ENCODE peak calls at places on chromosomes 5 and 9, in ten cellular contexts. M, Z, I, Q, H, X, A, W, P and N are unnamed samples.

GRCh38 chr5:11588803-11589202 is 315.4 kb downstream of the CTNND2 start:
- DNase-seq in W (no peak), M (no peak), A (no peak), I (no peak), Q (no peak), P (no peak), H (no peak), Z (no peak), X (no peak), N (no peak)

GRCh38 chr9:12813960-12814876 is 39.4 kb downstream of the LURAP1L start:
- DNase-seq in Z (peak; percentile 99), A (peak; percentile 88), W (no peak), X (peak; percentile 50), M (peak; percentile 100), H (no peak), I (no peak), P (no peak), Q (peak; percentile 98), N (no peak)

GRCh38 chr9:128420060-128420650 is 502 bp upstream of the CERCAM start:
- DNase-seq in M (peak; percentile 53), W (peak; percentile 70), I (peak; percentile 75), P (peak; percentile 68), H (peak; percentile 41), Q (peak; percentile 66), Z (peak; percentile 67), A (peak; percentile 36), X (peak; percentile 46), N (peak; percentile 23)

GRCh38 chr9:88826651-88827245 is 164.5 kb upstream of the S1PR3 start:
- DNase-seq in M (peak; percentile 87), X (no peak), H (no peak), Q (no peak), W (no peak), Z (no peak), A (no peak), P (no peak), I (no peak), N (no peak)

GRCh38 chr5:32421075-32421474 is 23.5 kb downstream of the ZFR start:
- DNase-seq in P (no peak), H (no peak), W (no peak), M (no peak), X (no peak), Z (no peak), Q (no peak), A (no peak), I (no peak), N (no peak)

GRCh38 chr5:76393035-76393680 is 9.9 kb upstream of the IQGAP2 start:
- DNase-seq in I (no peak), H (no peak), W (no peak), Z (no peak), M (no peak), Q (no peak), X (no peak), P (peak; percentile 28), A (no peak), N (no peak)

GRCh38 chr5:142894749-142895148 is 124.6 kb downstream of the ARHGAP26 start:
- DNase-seq in I (no peak), P (no peak), X (no peak), M (peak; percentile 77), Q (peak; percentile 64), H (no peak), A (peak; percentile 30), Z (peak; percentile 48), W (no peak), N (no peak)

GRCh38 chr9:130936285-130937117 is 2.5 kb downstream of the FIBCD1 start:
- DNase-seq in Q (peak; percentile 87), I (no peak), X (no peak), M (peak; percentile 56), H (no peak), P (no peak), Z (peak; percentile 53), A (no peak), W (no peak), N (no peak)

GRCh38 chr9:136726631-136727191 is 14.3 kb downstream of the DIPK1B start:
- DNase-seq in X (no peak), A (no peak), P (peak; percentile 47), Z (peak; percentile 59), I (peak; percentile 35), H (peak; percentile 38), Q (no peak), W (no peak), M (peak; percentile 27), N (no peak)

GRCh38 chr5:97422678-97423077 is 239.6 kb upstream of the RIOK2 start:
- DNase-seq in Z (no peak), I (no peak), P (no peak), A (no peak), Q (peak; percentile 21), H (no peak), W (no peak), X (no peak), M (no peak), N (no peak)

GRCh38 chr9:114588671-114589526 is 1.3 kb downstream of the ATP6V1G1 start:
- DNase-seq in Z (no peak), A (no peak), W (no peak), I (no peak), M (peak; percentile 54), X (no peak), H (no peak), Q (peak; percentile 71), P (no peak), N (no peak)

GRCh38 chr5:115387816-115388215 is 91.4 kb upstream of the CCDC112 start:
- DNase-seq in P (no peak), Z (no peak), A (no peak), W (no peak), Q (no peak), I (no peak), M (no peak), X (no peak), H (no peak), N (no peak)

GRCh38 chr9:111891910-111892499 is 4.6 kb upstream of the UGCG start:
- DNase-seq in Z (peak; percentile 80), Q (no peak), W (no peak), A (no peak), H (peak; percentile 57), I (no peak), M (peak; percentile 30), P (no peak), X (no peak), N (no peak)

GRCh38 chr5:142046191-142046590 is 33.4 kb upstream of the GNPDA1 start:
- DNase-seq in H (no peak), P (no peak), I (no peak), M (no peak), Q (no peak), W (no peak), A (no peak), X (no peak), Z (no peak), N (no peak)

GRCh38 chr5:10456583-10457562 is 15.2 kb downstream of the ROPN1L start:
- DNase-seq in P (no peak), H (no peak), A (no peak), Q (peak; percentile 63), I (no peak), M (peak; percentile 34), W (no peak), X (no peak), Z (no peak), N (no peak)

GRCh38 chr5:142186821-142187594 is 78.4 kb downstream of the NDFIP1 start:
- DNase-seq in M (no peak), Q (no peak), Z (no peak), I (no peak), W (no peak), H (no peak), P (no peak), X (no peak), A (no peak), N (no peak)

GRCh38 chr9:34491596-34491995 is 31.2 kb downstream of the ENHO start:
- DNase-seq in H (no peak), X (no peak), Q (no peak), Z (no peak), M (no peak), W (no peak), I (no peak), A (no peak), P (no peak), N (no peak)

GRCh38 chr9:109247228-109247627 is 73.6 kb downstream of the EPB41L4B start:
- DNase-seq in Z (no peak), P (no peak), A (no peak), Q (no peak), M (no peak), W (no peak), I (no peak), H (no peak), X (no peak), N (no peak)

GRCh38 chr9:95189230-95190098 is 128.0 kb downstream of the FANCC start:
- DNase-seq in X (no peak), Q (peak; percentile 17), P (no peak), Z (no peak), M (peak; percentile 90), A (peak; percentile 21), W (no peak), I (no peak), H (no peak), N (no peak)

GRCh38 chr9:33809506-33809905 is 7.5 kb upstream of the UBE2R2 start:
- DNase-seq in P (no peak), W (no peak), A (no peak), I (no peak), Z (no peak), X (no peak), H (no peak), Q (no peak), M (peak; percentile 31), N (no peak)